ENCODE peak calls at places on chromosome 15, in nine cellular contexts. One of them, this sample, is unnamed.

GRCh38 chr15:99514306-99514705 is 51.5 kb upstream of the MEF2A start:
- DNase-seq in OCI-LY7: no peak
- DNase-seq in activated CD4-positive, alpha-beta T cell treated with anti-CD3 and anti-CD28 coated beads, Interleukin-2, amount 50 U/mL, for 24 hours: no peak
- DNase-seq in endothelial cell of umbilical vein: no peak
- DNase-seq in AG09319: no peak
- DNase-seq in stimulated activated naive B cell treated with anti-CD40 and anti-IgM and Interleukin-4, amounts not matched to agents 10 μg/mL and 1 μg/mL and 100 μg/mL, for 72 hours: no peak
- DNase-seq in colonic mucosa: no peak
- DNase-seq in H4: no peak
- DNase-seq in NAMALWA: peak; percentile 37
- DNase-seq in this sample: no peak

GRCh38 chr15:27530994-27531393 is 560.0 kb downstream of the GABRG3 start:
- DNase-seq in AG09319: no peak
- DNase-seq in colonic mucosa: no peak
- DNase-seq in stimulated activated naive B cell treated with anti-CD40 and anti-IgM and Interleukin-4, amounts not matched to agents 10 μg/mL and 1 μg/mL and 100 μg/mL, for 72 hours: no peak
- DNase-seq in OCI-LY7: no peak
- DNase-seq in H4: no peak
- DNase-seq in endothelial cell of umbilical vein: no peak
- DNase-seq in activated CD4-positive, alpha-beta T cell treated with anti-CD3 and anti-CD28 coated beads, Interleukin-2, amount 50 U/mL, for 24 hours: no peak
- DNase-seq in NAMALWA: no peak
- DNase-seq in this sample: no peak

GRCh38 chr15:65212097-65212496 is 824 bp upstream of the CILP start:
- DNase-seq in OCI-LY7: peak; percentile 67
- DNase-seq in NAMALWA: peak; percentile 78
- DNase-seq in stimulated activated naive B cell treated with anti-CD40 and anti-IgM and Interleukin-4, amounts not matched to agents 10 μg/mL and 1 μg/mL and 100 μg/mL, for 72 hours: peak; percentile 11
- DNase-seq in H4: no peak
- DNase-seq in AG09319: no peak
- DNase-seq in colonic mucosa: no peak
- DNase-seq in activated CD4-positive, alpha-beta T cell treated with anti-CD3 and anti-CD28 coated beads, Interleukin-2, amount 50 U/mL, for 24 hours: peak; percentile 2
- DNase-seq in endothelial cell of umbilical vein: no peak
- DNase-seq in this sample: peak; percentile 68

GRCh38 chr15:78353093-78353492 is 12.9 kb downstream of the CRABP1 start:
- DNase-seq in NAMALWA: peak; percentile 81
- DNase-seq in colonic mucosa: no peak
- DNase-seq in stimulated activated naive B cell treated with anti-CD40 and anti-IgM and Interleukin-4, amounts not matched to agents 10 μg/mL and 1 μg/mL and 100 μg/mL, for 72 hours: no peak
- DNase-seq in H4: peak; percentile 57
- DNase-seq in activated CD4-positive, alpha-beta T cell treated with anti-CD3 and anti-CD28 coated beads, Interleukin-2, amount 50 U/mL, for 24 hours: no peak
- DNase-seq in endothelial cell of umbilical vein: no peak
- DNase-seq in AG09319: no peak
- DNase-seq in OCI-LY7: peak; percentile 31
- DNase-seq in this sample: peak; percentile 29

GRCh38 chr15:90881978-90882721 is 2.2 kb upstream of the FES start:
- DNase-seq in AG09319: no peak
- DNase-seq in activated CD4-positive, alpha-beta T cell treated with anti-CD3 and anti-CD28 coated beads, Interleukin-2, amount 50 U/mL, for 24 hours: no peak
- DNase-seq in stimulated activated naive B cell treated with anti-CD40 and anti-IgM and Interleukin-4, amounts not matched to agents 10 μg/mL and 1 μg/mL and 100 μg/mL, for 72 hours: no peak
- DNase-seq in H4: no peak
- DNase-seq in colonic mucosa: no peak
- DNase-seq in NAMALWA: no peak
- DNase-seq in OCI-LY7: no peak
- DNase-seq in endothelial cell of umbilical vein: no peak
- DNase-seq in this sample: no peak

GRCh38 chr15:66642514-66642913 is 59.5 kb upstream of the SMAD6 start:
- DNase-seq in AG09319: no peak
- DNase-seq in activated CD4-positive, alpha-beta T cell treated with anti-CD3 and anti-CD28 coated beads, Interleukin-2, amount 50 U/mL, for 24 hours: no peak
- DNase-seq in OCI-LY7: no peak
- DNase-seq in H4: no peak
- DNase-seq in endothelial cell of umbilical vein: no peak
- DNase-seq in stimulated activated naive B cell treated with anti-CD40 and anti-IgM and Interleukin-4, amounts not matched to agents 10 μg/mL and 1 μg/mL and 100 μg/mL, for 72 hours: no peak
- DNase-seq in colonic mucosa: no peak
- DNase-seq in NAMALWA: no peak
- DNase-seq in this sample: no peak

GRCh38 chr15:81410318-81410753 is 36.3 kb upstream of the TMC3 start:
- DNase-seq in AG09319: peak; percentile 49
- DNase-seq in colonic mucosa: peak; percentile 34
- DNase-seq in OCI-LY7: peak; percentile 60
- DNase-seq in activated CD4-positive, alpha-beta T cell treated with anti-CD3 and anti-CD28 coated beads, Interleukin-2, amount 50 U/mL, for 24 hours: no peak
- DNase-seq in stimulated activated naive B cell treated with anti-CD40 and anti-IgM and Interleukin-4, amounts not matched to agents 10 μg/mL and 1 μg/mL and 100 μg/mL, for 72 hours: peak; percentile 9
- DNase-seq in endothelial cell of umbilical vein: peak; percentile 74
- DNase-seq in NAMALWA: peak; percentile 83
- DNase-seq in H4: peak; percentile 74
- DNase-seq in this sample: peak; percentile 99

GRCh38 chr15:100926258-100926657 is 7.1 kb downstream of the LRRK1 start:
- DNase-seq in endothelial cell of umbilical vein: no peak
- DNase-seq in NAMALWA: peak; percentile 84
- DNase-seq in AG09319: no peak
- DNase-seq in OCI-LY7: peak; percentile 53
- DNase-seq in colonic mucosa: peak; percentile 16
- DNase-seq in H4: no peak
- DNase-seq in activated CD4-positive, alpha-beta T cell treated with anti-CD3 and anti-CD28 coated beads, Interleukin-2, amount 50 U/mL, for 24 hours: no peak
- DNase-seq in stimulated activated naive B cell treated with anti-CD40 and anti-IgM and Interleukin-4, amounts not matched to agents 10 μg/mL and 1 μg/mL and 100 μg/mL, for 72 hours: no peak
- DNase-seq in this sample: peak; percentile 49

GRCh38 chr15:85379403-85380131 is 836 bp upstream of the AKAP13 start:
- DNase-seq in NAMALWA: peak; percentile 72
- DNase-seq in OCI-LY7: peak; percentile 49
- DNase-seq in endothelial cell of umbilical vein: peak; percentile 56
- DNase-seq in colonic mucosa: peak; percentile 57
- DNase-seq in stimulated activated naive B cell treated with anti-CD40 and anti-IgM and Interleukin-4, amounts not matched to agents 10 μg/mL and 1 μg/mL and 100 μg/mL, for 72 hours: peak; percentile 27
- DNase-seq in H4: no peak
- DNase-seq in AG09319: no peak
- DNase-seq in activated CD4-positive, alpha-beta T cell treated with anti-CD3 and anti-CD28 coated beads, Interleukin-2, amount 50 U/mL, for 24 hours: peak; percentile 6
- DNase-seq in this sample: peak; percentile 47